ENCODE peak calls at places on chromosomes 1 and 21, in six cellular contexts. X is activated CD8-positive, alpha-beta T cell treated with anti-CD3 and anti-CD28 coated beads for 36 hours; Q is stimulated activated CD4-positive, alpha-beta T cell treated with anti-CD3 and anti-CD28 coated beads, TNF-alpha, amount 100 ng/mL, for 48 hours; V is HuH-7; O is central memory CD8-positive, alpha-beta T cell; W is brain microvascular endothelial cell. J is an unnamed sample.

GRCh38 chr21:23541571-23541970 is 2065.7 kb downstream of the MRPL39 start:
- DNase-seq in O (no peak), V (no peak), X (no peak), Q (no peak), W (no peak), J (no peak)

GRCh38 chr1:162380061-162380846 is 1.3 kb upstream of the C1orf226 start:
- DNase-seq in V (no peak), W (no peak), Q (no peak), O (no peak), X (no peak), J (no peak)

GRCh38 chr1:151167116-151167515 is 1.2 kb downstream of the SCNM1 start:
- DNase-seq in V (no peak), Q (no peak), W (no peak), X (no peak), O (no peak), J (no peak)

GRCh38 chr1:170168263-170168662 is 22.5 kb downstream of the NTMT2 start:
- DNase-seq in V (no peak), W (no peak), Q (no peak), O (no peak), X (no peak), J (no peak)

GRCh38 chr1:21898326-21899155 is 38.6 kb downstream of the HSPG2 start:
- DNase-seq in Q (no peak), O (no peak), W (peak; percentile 55), X (no peak), V (no peak), J (no peak)

GRCh38 chr1:72601035-72601674 is 318.8 kb upstream of the NEGR1 start:
- DNase-seq in Q (no peak), X (no peak), W (no peak), V (no peak), O (no peak), J (no peak)

GRCh38 chr1:46219551-46220520 is 16.7 kb downstream of the LURAP1 start:
- DNase-seq in Q (no peak), O (no peak), W (no peak), V (no peak), X (no peak), J (no peak)

GRCh38 chr1:28807046-28807445 is 4.9 kb upstream of the OPRD1 start:
- DNase-seq in X (no peak), V (no peak), W (no peak), Q (no peak), O (no peak), J (no peak)

GRCh38 chr1:924619-925323 is 1.0 kb downstream of the SAMD11 start:
- DNase-seq in O (no peak), W (no peak), Q (no peak), V (no peak), X (no peak), J (no peak)

GRCh38 chr21:32329331-32329730 is 30.7 kb downstream of the MRAP start:
- DNase-seq in W (no peak), O (no peak), V (no peak), X (no peak), Q (no peak), J (no peak)

GRCh38 chr1:151326619-151327222 is 495 bp downstream of the PI4KB start:
- DNase-seq in O (peak; percentile 38), X (peak; percentile 78), W (peak; percentile 43), V (peak; percentile 34), Q (no peak), J (peak; percentile 75)

GRCh38 chr1:9352364-9353140 is 59.9 kb downstream of the SPSB1 start:
- DNase-seq in Q (no peak), O (no peak), W (no peak), V (no peak), X (no peak), J (no peak)

GRCh38 chr1:16006552-16007485 is 2.8 kb downstream of the SRARP start:
- DNase-seq in V (no peak), O (no peak), X (peak; percentile 43), W (no peak), Q (no peak), J (no peak)

GRCh38 chr1:75922698-75923097 is 9.5 kb downstream of the ASB17 start:
- DNase-seq in V (no peak), Q (no peak), W (no peak), X (no peak), O (no peak), J (no peak)

J was measured in nucleus accumbens.